ENCODE peak calls at places on chromosomes 7 and 10, in ten cellular contexts. M is GM23248, C is astrocyte, Y is SJSA1, P is PC-3, A is tibial nerve, I is uterus, S is osteoblast, W is colonic mucosa, J is tibial artery. Q is an unnamed sample. For H3K9me3, the result is how much of the 10 kb centered on the place peaks cover.

GRCh38 chr10:7952251-7952650 is 102.2 kb upstream of the GATA3 start:
- DNase-seq in M (no peak), C (no peak), Y (no peak), P (no peak), A (no peak), I (no peak), S (no peak), W (no peak), J (no peak), Q (no peak)

GRCh38 chr7:95473276-95473985 is 12.3 kb upstream of the ASB4 start:
- DNase-seq in M (no peak), C (no peak), Y (no peak), P (no peak), A (no peak), I (no peak), S (no peak), W (no peak), J (no peak), Q (no peak)

GRCh38 chr10:4450169-4450568 is 375.8 kb upstream of the AKR1E2 start:
- DNase-seq in M (no peak), C (no peak), Y (no peak), P (no peak), A (no peak), I (no peak), S (no peak), W (no peak), J (no peak), Q (no peak)

GRCh38 chr10:29806350-29806788 is 171.6 kb upstream of the SVIL start:
- DNase-seq in M (peak), C (no peak), Y (no peak), P (peak), A (no peak), I (no peak), S (no peak), W (no peak), J (no peak), Q (no peak)

GRCh38 chr7:33744293-33744692 is 161.0 kb upstream of the BMPER start:
- DNase-seq in M (peak), C (no peak), Y (no peak), P (peak), A (no peak), I (no peak), S (no peak), W (no peak), J (no peak), Q (peak)

GRCh38 chr7:101604331-101604933 is 24.7 kb downstream of the MYL10 start:
- DNase-seq in M (no peak), C (no peak), Y (no peak), P (no peak), A (no peak), I (no peak), S (peak), W (no peak), J (no peak), Q (no peak)

GRCh38 chr7:80722596-80723141 is 84.2 kb downstream of the CD36 start:
- DNase-seq in M (peak), C (peak), Y (peak), P (peak), A (peak), I (peak), S (peak), W (no peak), J (peak), Q (peak)

GRCh38 chr7:75639071-75639892 is 99.5 kb downstream of the HIP1 start:
- DNase-seq in M (peak), C (peak), Y (peak), P (peak), A (peak), I (peak), S (peak), W (peak), J (peak), Q (peak)

GRCh38 chr10:117165557-117166419 is 27.7 kb upstream of the VAX1 start:
- DNase-seq in M (peak), C (peak), Y (peak), P (peak), A (no peak), I (no peak), S (peak), W (no peak), J (peak), Q (peak)

GRCh38 chr7:81684513-81685262 is 85.2 kb downstream of the HGF start:
- DNase-seq in M (peak), C (peak), Y (peak), P (peak), A (peak), I (peak), S (peak), W (peak), J (peak), Q (peak)

GRCh38 chr7:124698964-124699363 is 66.6 kb downstream of the GPR37 start:
- DNase-seq in M (no peak), C (no peak), Y (no peak), P (no peak), A (no peak), I (no peak), S (no peak), W (no peak), J (no peak), Q (no peak)

GRCh38 chr10:102962259-102962658 is 44.2 kb downstream of the CNNM2 start:
- DNase-seq in M (no peak), C (no peak), Y (no peak), P (no peak), A (no peak), I (no peak), S (no peak), W (no peak), J (no peak), Q (no peak)

GRCh38 chr7:44210107-44210506 is 9.3 kb downstream of the YKT6 start:
- DNase-seq in M (no peak), C (no peak), Y (no peak), P (no peak), A (no peak), I (no peak), S (no peak), W (no peak), J (no peak), Q (no peak)

GRCh38 chr10:69087600-69088470 is at the start of gene SRGN:
- DNase-seq in M (peak), C (peak), Y (peak), P (peak), A (peak), I (peak), S (peak), W (peak), J (peak), Q (no peak)

GRCh38 chr7:12092499-12093130 is 118.5 kb upstream of the TMEM106B start:
- DNase-seq in M (no peak), C (peak), Y (no peak), P (no peak), A (no peak), I (no peak), S (no peak), W (no peak), J (no peak), Q (no peak)

GRCh38 chr7:133783276-133783675 is 343.9 kb upstream of the LRGUK start:
- DNase-seq in M (no peak), C (no peak), Y (no peak), P (peak), A (no peak), I (no peak), S (no peak), W (no peak), J (no peak), Q (no peak)

GRCh38 chr10:2599571-2599970 is 467.8 kb upstream of the PFKP start:
- DNase-seq in M (no peak), C (no peak), Y (no peak), P (no peak), A (no peak), I (no peak), S (no peak), W (no peak), J (no peak), Q (no peak)

GRCh38 chr10:120253131-120253530 is 203.9 kb upstream of the PLPP4 start:
- DNase-seq in M (no peak), C (no peak), Y (no peak), P (peak), A (no peak), I (no peak), S (no peak), W (no peak), J (no peak), Q (no peak)

GRCh38 chr10:26970667-26971066 is 109.9 kb upstream of the ABI1 start:
- DNase-seq in M (no peak), C (no peak), Y (no peak), P (no peak), A (no peak), I (no peak), S (no peak), W (no peak), J (no peak), Q (no peak)

GRCh38 chr10:72013202-72013945 is 49.2 kb downstream of the CHST3 start:
- DNase-seq in M (no peak), C (no peak), Y (no peak), P (no peak), A (no peak), I (no peak), S (peak), W (no peak), J (no peak), Q (no peak)

GRCh38 chr10:58177362-58177947 is 90.2 kb downstream of the IPMK start:
- DNase-seq in M (peak), C (no peak), Y (no peak), P (peak), A (no peak), I (no peak), S (peak), W (no peak), J (no peak), Q (peak)

GRCh38 chr7:142885311-142886230 is at the start of gene TRPV6:
- DNase-seq in M (no peak), C (no peak), Y (no peak), P (peak), A (no peak), I (no peak), S (no peak), W (peak), J (no peak), Q (peak)

GRCh38 chr10:70448236-70448635 is 6.8 kb upstream of the NODAL start:
- DNase-seq in M (no peak), C (no peak), Y (no peak), P (no peak), A (no peak), I (no peak), S (no peak), W (no peak), J (no peak), Q (no peak)

GRCh38 chr7:15213093-15213492 is 310.5 kb upstream of the DGKB start:
- DNase-seq in M (no peak), C (no peak), Y (no peak), P (no peak), A (no peak), I (no peak), S (no peak), W (no peak), J (no peak), Q (no peak)

GRCh38 chr7:116863168-116863670 is 832 bp downstream of the CAPZA2 start:
- DNase-seq in M (no peak), C (no peak), Y (no peak), P (peak), A (no peak), I (no peak), S (no peak), W (peak), J (peak), Q (peak)

GRCh38 chr7:80676404-80676803 is 38.0 kb downstream of the CD36 start:
- DNase-seq in M (no peak), C (no peak), Y (no peak), P (peak), A (no peak), I (no peak), S (no peak), W (no peak), J (no peak), Q (no peak)

GRCh38 chr7:151611041-151611440 is 91.3 kb upstream of the RHEB start:
- DNase-seq in M (no peak), C (no peak), Y (no peak), P (no peak), A (no peak), I (no peak), S (no peak), W (no peak), J (no peak), Q (no peak)

GRCh38 chr7:151611878-151612277 is 92.2 kb upstream of the RHEB start:
- DNase-seq in M (no peak), C (no peak), Y (no peak), P (no peak), A (no peak), I (no peak), S (no peak), W (no peak), J (no peak), Q (no peak)

GRCh38 chr7:151603951-151604350 is 84.3 kb upstream of the RHEB start:
- DNase-seq in M (no peak), C (no peak), Y (no peak), P (no peak), A (no peak), I (no peak), S (no peak), W (no peak), J (no peak), Q (no peak)

GRCh38 chr7:151608031-151608551 is 88.4 kb upstream of the RHEB start:
- DNase-seq in M (no peak), C (no peak), Y (no peak), P (peak), A (no peak), I (no peak), S (no peak), W (peak), J (no peak), Q (peak)

DNA sequence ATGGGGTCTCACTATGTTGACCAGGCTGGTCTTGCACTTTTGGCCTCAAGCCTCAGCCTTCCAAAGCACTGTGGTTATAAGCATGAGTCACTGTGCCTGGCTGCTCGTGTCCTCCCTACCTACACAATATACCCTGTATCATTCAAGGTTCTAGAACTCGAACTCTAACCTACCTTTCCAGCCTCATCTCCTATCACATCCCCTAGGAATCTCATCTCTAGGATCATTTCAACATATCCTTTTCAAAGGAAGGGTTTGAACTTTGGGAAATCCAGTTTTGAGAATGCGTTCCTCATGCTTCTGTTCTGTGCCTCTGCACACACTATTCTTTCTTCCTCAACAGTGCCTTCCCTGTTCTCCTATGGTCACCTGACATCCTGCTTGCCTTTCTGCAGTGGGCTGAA is 87.8 kb upstream of the RHEB start:
- DNase-seq in M (peak), C (peak), Y (no peak), P (peak), A (no peak), I (no peak), S (no peak), W (no peak), J (no peak), Q (no peak)
- H3K4me3 ChIP-seq in M (no peak), C (no peak), Y (no peak), P (no peak), A (no peak), I (no peak), S (no peak), W (no peak), J (no peak), Q (no peak)

DNA sequence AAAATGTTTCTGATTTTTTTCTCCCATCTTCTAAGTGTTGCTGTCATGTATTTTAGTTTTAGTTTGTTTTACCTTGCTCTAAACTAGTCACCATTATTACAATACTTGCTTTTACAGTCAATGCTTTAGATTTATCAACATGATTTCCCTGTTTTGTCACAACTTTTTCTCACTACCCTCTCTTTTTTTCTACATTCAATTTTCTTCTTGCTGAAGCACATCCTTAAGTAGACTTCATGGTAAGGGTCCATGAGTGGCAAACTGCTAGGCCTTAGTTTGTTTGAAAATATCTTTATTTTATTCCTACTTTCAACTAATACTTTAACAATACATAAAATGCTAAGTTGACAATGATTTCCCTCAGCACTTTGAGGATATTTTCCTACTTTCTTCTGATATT is 173.5 kb downstream of the DNAJC1 start:
- DNase-seq in M (no peak), C (no peak), Y (no peak), P (no peak), A (no peak), I (no peak), S (no peak), W (no peak), J (no peak), Q (no peak)
- H3K9me3 ChIP-seq in M (under half), C (under half), Y (under half), P (under half), A (under half), I (under half), S (under half), W (under half), J (under half), Q (half or more)

DNA sequence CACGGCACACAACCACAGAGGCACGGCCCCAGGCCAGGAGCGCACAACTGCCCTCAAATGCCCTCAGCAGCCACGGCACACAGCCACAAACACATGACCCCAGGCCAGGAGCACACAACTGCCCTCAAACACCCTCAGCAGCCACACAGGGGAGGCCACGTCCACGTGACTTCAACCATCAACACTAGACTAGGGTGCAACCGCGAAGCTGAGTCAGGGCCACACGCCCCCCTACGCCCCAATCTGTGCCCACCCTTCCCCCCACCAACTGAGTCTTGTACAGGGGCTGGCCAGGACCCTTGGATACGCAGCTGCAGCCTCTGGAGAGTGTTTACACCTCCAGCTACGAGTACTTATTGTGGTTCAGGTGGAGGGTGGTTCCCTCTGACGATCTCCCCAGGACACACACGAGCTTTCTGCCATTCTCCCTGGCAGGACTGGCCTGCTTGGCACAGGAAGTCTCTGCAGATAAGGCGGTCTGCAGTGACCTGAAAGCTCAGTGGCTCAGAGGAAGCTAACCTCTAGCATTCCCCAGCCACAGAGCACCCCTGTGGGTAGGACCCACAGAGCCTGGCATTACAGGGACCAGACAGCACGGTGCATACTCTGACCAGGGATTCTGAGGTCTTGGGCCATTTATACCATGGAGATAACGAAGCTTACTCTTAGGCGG is 2.0 kb upstream of the GPR146 start:
- DNase-seq in M (no peak), C (no peak), Y (no peak), P (no peak), A (no peak), I (no peak), S (no peak), W (no peak), J (no peak), Q (no peak)
- H3K27ac ChIP-seq in M (no peak), C (no peak), Y (no peak), P (no peak), A (peak), I (peak), S (no peak), W (no peak), J (no peak), Q (no peak)

DNA sequence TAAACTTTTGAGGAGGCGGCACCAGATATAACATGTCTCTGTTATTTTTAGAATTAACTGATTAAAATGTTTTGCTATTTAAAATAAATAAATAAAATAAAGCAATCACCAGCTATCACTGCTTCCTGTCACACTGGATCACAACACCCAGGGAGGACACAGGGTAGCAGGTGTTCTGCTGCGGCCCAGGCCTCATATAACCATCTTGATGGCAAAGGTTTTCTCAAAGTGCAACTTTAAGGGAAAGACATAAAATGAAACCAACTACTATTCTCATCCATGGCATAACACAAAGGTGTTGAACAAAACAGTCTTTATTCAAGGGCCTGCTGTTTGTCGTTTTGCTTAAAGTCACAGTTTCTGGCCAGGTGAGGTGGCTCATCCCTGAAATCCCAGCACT is 23.2 kb downstream of the GPER1 start:
- DNase-seq in M (no peak), C (no peak), Y (no peak), P (no peak), A (no peak), I (no peak), S (peak), W (no peak), J (no peak), Q (no peak)
- H3K4me3 ChIP-seq in M (no peak), C (no peak), Y (no peak), P (no peak), A (no peak), I (no peak), S (no peak), W (no peak), J (no peak), Q (no peak)

DNA sequence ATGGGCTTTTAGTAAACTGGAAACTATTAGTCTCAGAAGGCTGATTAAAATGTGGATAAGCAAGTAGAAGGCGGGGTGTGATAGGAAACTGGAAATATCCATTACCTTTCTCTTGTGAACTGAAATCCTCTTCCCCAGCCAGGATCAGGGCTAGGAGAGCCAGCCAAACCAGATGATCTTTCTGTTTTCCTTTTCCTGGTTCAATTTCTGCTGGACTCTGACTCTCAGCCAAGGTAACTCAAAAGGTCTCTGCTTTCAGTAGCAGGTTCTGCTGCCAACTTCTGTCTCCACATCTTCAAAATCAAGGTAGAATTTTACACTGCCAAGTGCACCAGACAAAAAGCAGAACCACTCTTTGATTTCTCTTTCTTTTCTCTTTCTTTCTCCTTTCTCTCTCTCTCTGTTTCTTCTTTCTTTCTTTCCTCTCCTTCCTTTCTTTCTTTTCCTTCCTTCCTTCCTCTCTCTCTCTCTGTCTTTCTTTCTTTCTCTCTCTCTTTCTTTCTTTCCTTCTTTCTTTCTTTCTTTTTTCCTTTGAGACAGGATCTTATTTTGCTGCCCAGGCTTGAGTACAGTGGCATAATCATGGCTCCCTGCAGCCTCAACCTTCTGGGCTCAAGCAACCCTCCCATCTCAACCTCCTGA is 30.8 kb downstream of the OTUD1 start:
- DNase-seq in M (no peak), C (no peak), Y (no peak), P (no peak), A (no peak), I (peak), S (no peak), W (no peak), J (no peak), Q (no peak)
- H3K9me3 ChIP-seq in M (under half), C (under half), Y (under half), P (under half), A (under half), I (under half), S (under half), W (under half), J (under half), Q (under half)